ENCODE peak calls at places on chromosomes 11 and 22, in four cellular contexts. H, M, C and Z are unnamed samples.

GRCh38 chr11:128285313-128285712 is 302.0 kb downstream of the ETS1 start:
- DNase-seq in H (no peak), M (no peak), C (no peak), Z (no peak)

GRCh38 chr11:90133560-90134145 is 810 bp upstream of the NAALAD2 start:
- DNase-seq in H (no peak), M (no peak), C (no peak), Z (no peak)

GRCh38 chr22:39149915-39150847 is 2.3 kb downstream of the CBX7 start:
- DNase-seq in H (no peak), M (no peak), C (no peak), Z (no peak)

GRCh38 chr11:100619484-100619883 is 67.6 kb upstream of the ARHGAP42 start:
- DNase-seq in H (no peak), M (no peak), C (no peak), Z (no peak)

GRCh38 chr22:33652596-33652995 is 267.7 kb downstream of the LARGE1 start:
- DNase-seq in H (peak; percentile 12), M (no peak), C (no peak), Z (peak; percentile 60)

GRCh38 chr11:65089621-65090020 is 5.6 kb downstream of the ZFPL1 start:
- DNase-seq in H (no peak), M (no peak), C (no peak), Z (no peak)

GRCh38 chr11:120807414-120808150 is 216.3 kb upstream of the TBCEL start:
- DNase-seq in H (peak; percentile 71), M (no peak), C (no peak), Z (no peak)

GRCh38 chr11:76637491-76638266 is 32.9 kb downstream of the LRRC32 start:
- DNase-seq in H (no peak), M (no peak), C (no peak), Z (no peak)

GRCh38 chr11:85946221-85946620 is 91.0 kb downstream of the CCDC83 start:
- DNase-seq in H (no peak), M (no peak), C (no peak), Z (no peak)

GRCh38 chr11:66100272-66101037 is 30.4 kb downstream of the PACS1 start:
- DNase-seq in H (peak; percentile 59), M (peak; percentile 60), C (peak; percentile 78), Z (peak; percentile 75)

GRCh38 chr11:35511666-35512065 is 13.8 kb downstream of the PAMR1 start:
- DNase-seq in H (peak; percentile 25), M (no peak), C (no peak), Z (no peak)

GRCh38 chr22:28923826-28924732 is 40.7 kb downstream of the ZNRF3 start:
- DNase-seq in H (no peak), M (peak; percentile 64), C (peak; percentile 75), Z (peak; percentile 46)

GRCh38 chr11:6845383-6845782 is at the start of gene OR10A5:
- DNase-seq in H (no peak), M (no peak), C (no peak), Z (no peak)

GRCh38 chr11:120139316-120140069 is 1.6 kb upstream of the TRIM29 start:
- DNase-seq in H (no peak), M (no peak), C (no peak), Z (no peak)

GRCh38 chr22:26952004-26952403 is 294.6 kb downstream of the MIAT start:
- DNase-seq in H (no peak), M (no peak), C (no peak), Z (no peak)

GRCh38 chr11:561148-562003 is 606 bp downstream of the RASSF7 start:
- DNase-seq in H (peak; percentile 81), M (peak; percentile 92), C (no peak), Z (peak; percentile 98)

GRCh38 chr11:21774212-21774611 is 418.7 kb upstream of the ANO5 start:
- DNase-seq in H (no peak), M (no peak), C (no peak), Z (no peak)

GRCh38 chr11:1899100-1899499 is 7.4 kb upstream of the PRR33 start:
- DNase-seq in H (no peak), M (no peak), C (no peak), Z (peak; percentile 61)

DNA sequence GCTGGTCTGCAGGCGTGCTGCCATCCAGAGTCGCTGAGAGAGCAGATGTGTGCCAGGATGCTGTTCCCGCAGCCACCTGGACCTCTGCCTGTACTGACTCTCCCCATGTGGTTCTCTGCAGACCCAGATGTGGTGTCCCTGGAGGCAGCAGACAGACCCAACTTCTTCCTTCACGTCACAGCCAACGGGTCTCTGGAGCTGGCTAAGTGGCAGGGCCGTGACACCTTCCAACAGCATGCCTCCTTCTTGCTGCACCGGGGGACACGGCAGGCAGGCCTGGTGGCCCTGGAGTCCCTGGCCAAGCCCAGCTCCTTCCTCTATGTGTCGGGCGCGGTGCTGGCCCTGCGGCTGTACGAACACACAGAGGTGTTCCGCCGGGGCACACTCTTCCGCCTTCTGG is 58.7 kb downstream of the OTOG start:
- DNase-seq in H (no peak), M (peak; percentile 12), C (no peak), Z (no peak)
- H3K4me1 ChIP-seq in H (no peaks in the 10 kb centered on the region), M (no peaks in the 10 kb centered on the region), C (no peaks in the 10 kb centered on the region), Z (no peaks in the 10 kb centered on the region)

GRCh38 chr11:34501962-34502361 is 11.6 kb downstream of the ELF5 start:
- DNase-seq in H (no peak), M (no peak), C (no peak), Z (no peak)
- H3K27ac ChIP-seq in H (peak overlapping the region; percentile 80), M (no peak overlapping the region), C (peak overlapping the region; percentile 64), Z (no peak overlapping the region)

DNA sequence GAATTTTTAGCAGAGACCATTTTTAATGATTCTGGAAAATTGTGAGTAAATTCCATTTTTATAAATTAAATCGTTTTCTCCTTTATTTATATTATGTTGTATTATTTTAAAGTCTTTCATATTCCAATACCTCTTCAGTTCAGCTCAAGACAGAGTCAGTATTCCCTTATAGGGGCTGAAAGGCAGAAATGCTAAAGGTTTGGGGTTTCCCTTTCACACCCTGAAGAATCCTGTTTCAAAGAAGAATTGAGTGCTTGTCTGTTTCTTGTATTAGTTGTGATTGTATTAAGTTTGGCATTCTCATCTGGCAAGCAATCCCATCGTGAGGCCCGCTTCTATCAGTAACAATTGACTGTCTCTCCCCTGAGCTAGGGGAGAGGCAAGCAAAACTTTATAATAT is 57.4 kb downstream of the PACSIN2 start:
- DNase-seq in H (no peak), M (no peak), C (no peak), Z (no peak)
- H3K4me3 ChIP-seq in H (no peak overlapping the region), M (no peak overlapping the region), C (no peak overlapping the region), Z (no peak overlapping the region)

DNA sequence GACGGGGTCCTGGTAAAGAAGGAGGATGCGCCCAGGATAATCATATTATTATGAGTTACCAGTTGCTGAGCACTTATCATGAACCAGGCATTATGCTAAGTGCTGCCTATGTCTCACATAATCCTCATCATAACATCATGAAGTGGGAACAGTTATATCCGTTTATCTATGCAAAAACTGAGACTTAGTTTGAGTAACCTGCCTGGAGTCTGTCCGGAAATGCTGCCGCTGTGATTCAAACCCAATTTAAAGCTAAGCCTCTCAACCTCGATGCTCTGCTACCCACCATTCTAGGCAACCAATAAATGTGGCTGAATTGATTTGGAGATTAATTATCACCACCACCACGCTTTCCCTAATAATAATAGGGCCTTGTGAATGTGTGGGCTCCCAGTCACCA is 111.5 kb upstream of the CLMP start:
- DNase-seq in H (no peak), M (no peak), C (no peak), Z (no peak)
- H3K4me1 ChIP-seq in H (peaks cover 9% of the 10 kb centered on the region), M (no peaks in the 10 kb centered on the region), C (no peaks in the 10 kb centered on the region), Z (no peaks in the 10 kb centered on the region)

GRCh38 chr22:24426436-24426835 is 963 bp upstream of the ADORA2A start:
- DNase-seq in H (no peak), M (no peak), C (no peak), Z (no peak)

GRCh38 chr22:24427500-24428164 is at the start of gene ADORA2A:
- DNase-seq in H (no peak), M (peak; percentile 51), C (no peak), Z (peak; percentile 51)

GRCh38 chr22:24428751-24429410 is 1.5 kb downstream of the ADORA2A start:
- DNase-seq in H (no peak), M (no peak), C (no peak), Z (no peak)

GRCh38 chr22:24424901-24425775 is 2.3 kb upstream of the ADORA2A start:
- DNase-seq in H (no peak), M (no peak), C (no peak), Z (no peak)

GRCh38 chr22:24426859-24427499 is 420 bp upstream of the ADORA2A start:
- DNase-seq in H (no peak), M (no peak), C (no peak), Z (no peak)
- H3K27ac ChIP-seq in H (no peak overlapping the region), M (peak overlapping the region; percentile 57), C (peak overlapping the region; percentile 21), Z (peak overlapping the region; percentile 56)

DNA sequence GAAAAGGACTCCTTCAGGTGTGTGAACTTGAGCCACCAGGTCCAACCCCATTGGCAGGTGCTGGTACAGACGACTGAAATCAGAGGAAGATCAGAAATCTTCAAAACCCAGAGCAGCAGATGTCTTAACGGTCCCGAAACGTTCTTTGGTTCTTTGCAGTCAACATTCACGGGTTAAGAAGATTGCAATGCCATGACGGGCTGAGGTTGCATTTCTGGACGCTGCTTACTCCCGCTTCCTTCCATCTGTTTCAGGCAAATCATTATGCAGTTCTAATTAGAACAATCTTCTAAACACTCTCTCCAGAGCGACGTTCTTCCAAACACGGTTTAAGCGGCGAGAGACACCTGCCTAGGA is 504 bp upstream of the LUZP2 start:
- DNase-seq in H (no peak), M (no peak), C (no peak), Z (no peak)
- H3K4me3 ChIP-seq in H (peak overlapping the region; percentile 29), M (peak overlapping the region; percentile 23), C (peak overlapping the region; percentile 52), Z (no peak overlapping the region)

GRCh38 chr11:112995423-112996084 is 34.3 kb downstream of the NCAM1 start:
- DNase-seq in H (no peak), M (no peak), C (no peak), Z (no peak)

GRCh38 chr11:112996924-112997323 is 35.7 kb downstream of the NCAM1 start:
- DNase-seq in H (no peak), M (no peak), C (no peak), Z (no peak)

GRCh38 chr11:112999518-112999917 is 38.3 kb downstream of the NCAM1 start:
- DNase-seq in H (no peak), M (no peak), C (no peak), Z (no peak)

GRCh38 chr11:113001709-113002108 is 40.5 kb downstream of the NCAM1 start:
- DNase-seq in H (no peak), M (no peak), C (no peak), Z (no peak)

GRCh38 chr11:112997829-112998228 is 36.6 kb downstream of the NCAM1 start:
- DNase-seq in H (no peak), M (no peak), C (no peak), Z (no peak)
- H3K4me1 ChIP-seq in H (no peaks in the 10 kb centered on the region), M (no peaks in the 10 kb centered on the region), C (no peaks in the 10 kb centered on the region), Z (no peaks in the 10 kb centered on the region)

DNA sequence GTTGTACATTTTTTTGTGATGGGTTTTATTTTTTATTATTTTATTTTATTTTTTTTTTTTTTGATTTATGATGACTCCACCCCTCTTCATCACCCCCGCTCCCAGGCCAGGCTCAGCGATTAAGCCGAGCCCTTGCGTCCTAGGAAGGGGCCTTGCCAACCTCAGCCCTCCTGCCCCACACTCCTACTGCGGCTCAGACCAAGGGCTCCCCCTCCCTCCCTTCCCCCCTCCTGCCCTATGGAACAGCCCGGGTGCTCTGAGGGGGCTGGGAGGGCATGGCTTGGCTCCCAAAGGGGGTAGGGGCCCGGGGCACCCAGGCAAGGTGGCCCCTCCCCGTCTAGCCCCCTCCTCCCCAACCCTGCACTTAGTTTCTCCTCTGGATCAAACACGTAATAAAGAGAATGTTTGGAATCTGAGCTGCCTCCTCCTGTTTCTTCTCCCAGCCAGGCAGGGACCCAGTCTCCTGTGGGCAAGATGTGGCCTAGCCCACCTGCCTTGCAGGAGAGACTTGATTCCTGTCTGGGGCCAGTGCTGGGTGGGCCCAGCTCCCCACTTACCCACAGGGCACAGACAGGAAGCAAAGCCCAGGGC is 6.3 kb downstream of the RCOR2 start:
- DNase-seq in H (no peak), M (no peak), C (no peak), Z (no peak)
- H3K27ac ChIP-seq in H (no peak overlapping the region), M (no peak overlapping the region), C (no peak overlapping the region), Z (no peak overlapping the region)